ENCODE peak calls at places on chromosomes 4 and X, in four cellular contexts. S is activated T-cell treated with anti-CD3 and anti-CD28 coated beads for 48 hours, K is iPS-NIHi11, H is KBM-7. B is an unnamed sample.

GRCh38 chr4:167955006-167955405 is 137.3 kb upstream of the ANXA10 start:
- DNase-seq in S (no peak), K (no peak), H (no peak), B (no peak)

GRCh38 chrX:13254076-13254785 is 65.6 kb downstream of the ATXN3L start:
- DNase-seq in S (no peak), K (no peak), H (peak; percentile 72), B (no peak)

GRCh38 chrX:37959212-37960021 is 46.9 kb upstream of the SYTL5 start:
- DNase-seq in S (no peak), K (no peak), H (no peak), B (no peak)

GRCh38 chr4:76687730-76688441 is 210.1 kb downstream of the SOWAHB start:
- DNase-seq in S (no peak), K (no peak), H (no peak), B (no peak)

GRCh38 chrX:124981420-124981819 is 338.3 kb upstream of the TEX13C start:
- DNase-seq in S (no peak), K (no peak), H (no peak), B (no peak)

GRCh38 chr4:5051692-5052423 is 578 bp downstream of the STK32B start:
- DNase-seq in S (no peak), K (peak; percentile 55), H (peak; percentile 58), B (no peak)

GRCh38 chrX:97215166-97215565 is 331.5 kb downstream of the RPA4 start:
- DNase-seq in S (no peak), K (no peak), H (no peak), B (no peak)

GRCh38 chr4:45347056-45347455 is 620.7 kb upstream of the GNPDA2 start:
- DNase-seq in S (no peak), K (no peak), H (no peak), B (no peak)

GRCh38 chr4:17447675-17448298 is 64.1 kb downstream of the QDPR start:
- DNase-seq in S (peak; percentile 8), K (peak; percentile 66), H (peak; percentile 78), B (peak; percentile 42)

GRCh38 chr4:127631420-127631819 is 1.3 kb upstream of the INTU start:
- DNase-seq in S (no peak), K (no peak), H (no peak), B (no peak)

GRCh38 chr4:146507607-146508006 is 14.1 kb downstream of the SLC10A7 start:
- DNase-seq in S (no peak), K (no peak), H (no peak), B (no peak)

GRCh38 chr4:5979981-5980380 is 38.2 kb downstream of the C4orf50 start:
- DNase-seq in S (no peak), K (peak; percentile 80), H (peak; percentile 19), B (peak; percentile 40)

GRCh38 chr4:18389118-18389517 is 367.6 kb upstream of the LCORL start:
- DNase-seq in S (no peak), K (no peak), H (no peak), B (no peak)

GRCh38 chr4:184899261-184900134 is 73.7 kb upstream of the ACSL1 start:
- DNase-seq in S (no peak), K (peak; percentile 39), H (no peak), B (no peak)

GRCh38 chr4:3836041-3836801 is 70.0 kb downstream of the ADRA2C start:
- DNase-seq in S (no peak), K (peak; percentile 68), H (no peak), B (no peak)

GRCh38 chr4:105186701-105187158 is 40.1 kb downstream of the TET2 start:
- DNase-seq in S (no peak), K (no peak), H (no peak), B (no peak)

B was measured in iPS DF 19.7.